ENCODE peak calls at places on chromosomes 6 and 20, in six cellular contexts. B is vagina, A is esophagus squamous epithelium, I is adrenal gland, O is heart left ventricle, J is AG04450. R is an unnamed sample.

GRCh38 chr6:73525546-73526330 is 4.9 kb upstream of the EEF1A1 start:
- DNase-seq in B (no peak), A (no peak), I (no peak), O (no peak), J (no peak), R (peak)

GRCh38 chr20:33671573-33672288 is 2.5 kb downstream of the NECAB3 start:
- DNase-seq in B (no peak), A (no peak), I (peak), O (peak), J (no peak), R (no peak)

GRCh38 chr20:33791021-33791420 is 20.1 kb upstream of the CHMP4B start:
- DNase-seq in B (no peak), A (no peak), I (no peak), O (no peak), J (no peak), R (no peak)

GRCh38 chr6:98416027-98416426 is 418.3 kb upstream of the POU3F2 start:
- DNase-seq in B (no peak), A (no peak), I (no peak), O (no peak), J (no peak), R (no peak)

GRCh38 chr6:74075323-74075722 is 379.3 kb downstream of the CD109 start:
- DNase-seq in B (no peak), A (no peak), I (no peak), O (peak), J (no peak), R (peak)

GRCh38 chr6:135182993-135183531 is 2.0 kb downstream of the MYB start:
- DNase-seq in B (no peak), A (no peak), I (no peak), O (no peak), J (no peak), R (peak)

GRCh38 chr6:22892452-22892851 is 323.1 kb downstream of the HDGFL1 start:
- DNase-seq in B (no peak), A (no peak), I (no peak), O (no peak), J (peak), R (peak)

GRCh38 chr6:29705389-29706231 is 17.6 kb upstream of the HLA-F start:
- DNase-seq in B (no peak), A (no peak), I (peak), O (no peak), J (peak), R (no peak)

GRCh38 chr20:62409935-62410741 is 3.1 kb upstream of the CABLES2 start:
- DNase-seq in B (no peak), A (no peak), I (peak), O (peak), J (no peak), R (no peak)

GRCh38 chr6:136586295-136586694 is 36.1 kb upstream of the MAP7 start:
- DNase-seq in B (no peak), A (no peak), I (no peak), O (no peak), J (peak), R (peak)
- H3K27ac ChIP-seq in B (peak), A (peak), I (peak), O (peak), J (peak), R (no peak)

GRCh38 chr20:64041781-64042771 is 6.1 kb downstream of the C20orf204 start:
- DNase-seq in B (no peak), A (no peak), I (no peak), O (no peak), J (no peak), R (no peak)
- H3K27ac ChIP-seq in B (peak), A (peak), I (peak), O (peak), J (no peak), R (no peak)

DNA sequence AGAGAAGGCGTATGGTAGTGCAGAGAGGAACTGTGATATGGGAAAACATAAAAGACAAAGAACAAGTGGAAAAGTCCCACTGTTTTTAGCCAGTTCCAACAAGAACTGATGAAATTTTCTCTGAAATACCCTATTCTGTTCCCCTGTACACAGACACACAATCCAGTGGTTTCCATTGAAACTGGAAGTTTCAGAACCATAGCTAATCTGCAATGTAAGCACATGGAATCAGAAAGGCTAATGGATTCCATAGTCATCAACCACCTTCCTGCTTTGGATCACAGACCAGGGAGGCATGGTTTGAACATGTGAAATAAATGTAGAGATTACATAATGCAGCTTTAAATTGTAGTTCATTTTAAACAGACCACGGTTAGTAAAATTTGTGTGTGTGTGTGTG is 242.1 kb downstream of the GJA1 start:
- DNase-seq in B (no peak), A (no peak), I (no peak), O (no peak), J (no peak), R (no peak)
- H3K27ac ChIP-seq in B (no peak), A (no peak), I (no peak), O (no peak), J (no peak), R (no peak)

GRCh38 chr20:56922497-56922896 is 293.4 kb downstream of the TFAP2C start:
- DNase-seq in B (no peak), A (no peak), I (no peak), O (no peak), J (no peak), R (no peak)

GRCh38 chr20:56925696-56926101 is 296.6 kb downstream of the TFAP2C start:
- DNase-seq in B (no peak), A (no peak), I (no peak), O (no peak), J (no peak), R (no peak)

GRCh38 chr20:56924316-56924975 is 295.3 kb downstream of the TFAP2C start:
- DNase-seq in B (no peak), A (no peak), I (no peak), O (no peak), J (no peak), R (no peak)

GRCh38 chr20:56926501-56926900 is 297.4 kb downstream of the TFAP2C start:
- DNase-seq in B (no peak), A (no peak), I (no peak), O (no peak), J (no peak), R (no peak)

DNA sequence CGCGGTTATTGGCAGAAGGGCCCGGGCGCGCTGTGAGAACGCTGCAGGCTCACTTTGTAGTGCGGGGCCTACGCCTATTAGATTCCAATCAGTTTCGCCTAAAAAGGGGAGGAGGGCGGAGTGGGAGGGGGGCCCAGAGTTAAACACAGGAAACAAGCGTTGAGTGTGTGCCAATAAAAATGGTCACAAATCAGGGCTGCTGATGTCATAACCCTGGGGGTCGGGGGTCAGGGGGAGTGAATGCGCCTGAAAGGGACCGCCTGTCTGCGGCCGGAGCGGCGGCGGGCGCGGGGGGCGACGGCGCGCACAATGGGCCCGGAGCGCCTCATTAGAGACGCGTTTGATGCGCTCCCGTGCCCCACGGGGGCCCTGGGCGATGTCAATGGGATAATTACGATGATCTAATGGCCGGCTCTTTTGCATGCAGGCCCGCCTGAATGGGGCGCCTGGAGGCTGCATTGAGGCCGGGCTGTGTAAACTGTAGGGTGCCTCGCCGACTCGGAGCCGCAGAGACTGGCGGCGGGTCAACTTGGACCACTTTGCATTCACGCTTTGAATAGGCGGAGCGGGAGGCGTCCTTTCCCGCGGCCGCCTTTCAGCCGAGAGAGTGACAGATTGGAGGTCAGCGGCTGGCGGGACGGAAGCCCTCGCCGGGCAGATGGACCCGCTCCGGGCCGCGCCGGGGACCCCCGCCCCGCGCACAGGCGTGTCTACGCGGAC is 296.0 kb downstream of the TFAP2C start:
- DNase-seq in B (no peak), A (no peak), I (no peak), O (no peak), J (no peak), R (no peak)
- H3K27ac ChIP-seq in B (no peak), A (no peak), I (no peak), O (no peak), J (no peak), R (no peak)

GRCh38 chr6:30845183-30845582 is 39.1 kb upstream of the DDR1 start:
- DNase-seq in B (no peak), A (no peak), I (no peak), O (no peak), J (no peak), R (no peak)

GRCh38 chr6:30844118-30844535 is 40.2 kb upstream of the DDR1 start:
- DNase-seq in B (no peak), A (no peak), I (no peak), O (no peak), J (no peak), R (peak)

GRCh38 chr6:30847971-30848441 is 36.3 kb upstream of the DDR1 start:
- DNase-seq in B (no peak), A (no peak), I (no peak), O (no peak), J (no peak), R (peak)

GRCh38 chr6:30849903-30850651 is 34.2 kb upstream of the DDR1 start:
- DNase-seq in B (no peak), A (no peak), I (no peak), O (no peak), J (no peak), R (no peak)

GRCh38 chr6:30847421-30847970 is 36.8 kb upstream of the DDR1 start:
- DNase-seq in B (no peak), A (no peak), I (no peak), O (no peak), J (no peak), R (no peak)
- H3K27ac ChIP-seq in B (peak), A (peak), I (no peak), O (no peak), J (no peak), R (no peak)

DNA sequence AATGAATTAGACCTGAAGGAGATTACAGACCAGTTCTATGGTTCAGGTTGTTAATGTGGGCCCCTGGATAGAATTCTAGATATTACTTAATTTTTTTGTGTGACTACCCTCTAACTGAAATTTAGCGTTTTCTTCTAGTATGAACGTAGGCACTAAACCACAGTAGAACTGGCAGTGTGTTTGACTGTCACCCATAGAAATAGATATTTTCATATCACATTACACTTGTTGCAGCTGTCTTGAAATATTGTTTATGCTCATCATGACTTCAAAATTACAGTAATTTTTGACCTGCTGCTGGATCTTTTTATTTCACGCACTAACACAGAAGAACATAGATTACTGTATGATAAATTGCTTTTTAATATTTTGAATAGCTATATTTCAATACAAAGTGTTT is 31.6 kb downstream of the E2F3 start:
- DNase-seq in B (no peak), A (no peak), I (no peak), O (no peak), J (no peak), R (no peak)
- H3K27ac ChIP-seq in B (no peak), A (no peak), I (no peak), O (no peak), J (no peak), R (no peak)

GRCh38 chr6:151071295-151071694 is 168.5 kb upstream of the AKAP12 start:
- DNase-seq in B (peak), A (no peak), I (peak), O (peak), J (peak), R (no peak)
- H3K27ac ChIP-seq in B (no peak), A (peak), I (peak), O (peak), J (no peak), R (no peak)

GRCh38 chr20:49979030-49979832 is 3.5 kb upstream of the SNAI1 start:
- DNase-seq in B (no peak), A (no peak), I (no peak), O (peak), J (no peak), R (no peak)
- H3K27ac ChIP-seq in B (no peak), A (no peak), I (no peak), O (no peak), J (no peak), R (no peak)

GRCh38 chr6:144895890-144896289 is 610.8 kb downstream of the UTRN start:
- DNase-seq in B (no peak), A (no peak), I (no peak), O (no peak), J (no peak), R (no peak)
- H3K27ac ChIP-seq in B (no peak), A (no peak), I (no peak), O (no peak), J (no peak), R (no peak)